ENCODE peak calls at places on chromosomes 4 and X, in seven cellular contexts. D, U, S, W, B, G and X are unnamed samples.

GRCh38 chr4:2510351-2511259 is 25.8 kb upstream of the FAM193A start:
- DNase-seq in U (no peak), B (no peak), S (no peak), G (no peak), W (no peak), D (no peak), X (no peak)

GRCh38 chrX:144586756-144587155 is 660.5 kb upstream of the SPANXN1 start:
- DNase-seq in U (no peak), B (no peak), G (peak; percentile 23), W (peak; percentile 44), D (no peak), S (no peak), X (peak; percentile 36)

GRCh38 chr4:18535948-18536347 is 514.4 kb upstream of the LCORL start:
- DNase-seq in D (no peak), W (no peak), B (no peak), G (no peak), U (no peak), S (no peak), X (no peak)

GRCh38 chrX:69085826-69086225 is 79.4 kb downstream of the PJA1 start:
- DNase-seq in G (no peak), U (no peak), S (no peak), D (no peak), B (no peak), W (no peak), X (no peak)

GRCh38 chr4:124907881-124908280 is 195.3 kb upstream of the ANKRD50 start:
- DNase-seq in S (no peak), B (no peak), D (no peak), U (peak; percentile 75), G (peak; percentile 84), W (peak; percentile 94), X (no peak)

GRCh38 chr4:56118845-56119244 is 170.1 kb downstream of the CEP135 start:
- DNase-seq in B (no peak), W (no peak), S (no peak), G (no peak), U (no peak), D (no peak), X (no peak)

GRCh38 chr4:186901850-186902249 is 178.2 kb upstream of the FAT1 start:
- DNase-seq in S (no peak), B (peak; percentile 33), D (no peak), U (no peak), W (no peak), G (no peak), X (no peak)

GRCh38 chr4:2500547-2500946 is 31.6 kb downstream of the RNF4 start:
- DNase-seq in U (peak; percentile 35), B (no peak), D (no peak), G (no peak), W (peak; percentile 30), S (no peak), X (no peak)

GRCh38 chr4:8247047-8247930 is 22.3 kb upstream of the HTRA3 start:
- DNase-seq in D (no peak), U (peak; percentile 21), W (peak; percentile 51), B (no peak), G (no peak), S (no peak), X (no peak)

GRCh38 chr4:76990288-76991080 is 40.9 kb downstream of the SEPTIN11 start:
- DNase-seq in G (peak; percentile 98), S (no peak), U (peak; percentile 91), W (peak; percentile 96), B (no peak), D (peak; percentile 59), X (no peak)

GRCh38 chr4:40843696-40844095 is 93.9 kb downstream of the NSUN7 start:
- DNase-seq in S (no peak), D (peak; percentile 62), W (no peak), B (no peak), G (no peak), U (no peak), X (no peak)

GRCh38 chrX:78658851-78659744 is at the start of gene RTL3:
- DNase-seq in G (peak; percentile 90), U (peak; percentile 83), D (no peak), B (peak; percentile 0), S (no peak), W (peak; percentile 86), X (no peak)

GRCh38 chr4:66298596-66298995 is 628.3 kb upstream of the EPHA5 start:
- DNase-seq in W (no peak), U (no peak), D (no peak), G (no peak), S (no peak), B (no peak), X (no peak)

GRCh38 chr4:123807866-123808265 is 411.3 kb downstream of the SPRY1 start:
- DNase-seq in D (no peak), G (no peak), B (no peak), S (no peak), W (no peak), U (no peak), X (no peak)

GRCh38 chr4:17817027-17817426 is 6.2 kb downstream of the NCAPG start:
- DNase-seq in B (peak; percentile 56), S (no peak), G (peak; percentile 87), W (peak; percentile 81), U (peak; percentile 84), D (peak; percentile 53), X (no peak)

GRCh38 chr4:17066972-17067371 is 168.5 kb upstream of the LDB2 start:
- DNase-seq in B (no peak), U (peak; percentile 97), D (peak; percentile 67), G (peak; percentile 88), S (no peak), W (peak; percentile 92), X (no peak)

GRCh38 chr4:62279689-62280088 is 1079.6 kb downstream of the ADGRL3 start:
- DNase-seq in U (no peak), W (no peak), S (no peak), G (no peak), B (no peak), D (no peak), X (no peak)

GRCh38 chrX:25017667-25018247 is 2.0 kb upstream of the ARX start:
- DNase-seq in S (no peak), U (no peak), G (no peak), D (peak; percentile 28), W (no peak), B (no peak), X (no peak)

GRCh38 chrX:25021132-25021498 is 5.3 kb upstream of the ARX start:
- DNase-seq in U (no peak), G (no peak), D (no peak), S (no peak), W (no peak), B (no peak), X (no peak)

GRCh38 chrX:25018682-25019081 is 2.9 kb upstream of the ARX start:
- DNase-seq in D (no peak), S (no peak), W (no peak), G (no peak), B (no peak), U (no peak), X (no peak)

GRCh38 chrX:25020391-25021131 is 4.8 kb upstream of the ARX start:
- DNase-seq in U (no peak), B (no peak), D (peak; percentile 52), W (no peak), S (no peak), G (no peak), X (no peak)

DNA sequence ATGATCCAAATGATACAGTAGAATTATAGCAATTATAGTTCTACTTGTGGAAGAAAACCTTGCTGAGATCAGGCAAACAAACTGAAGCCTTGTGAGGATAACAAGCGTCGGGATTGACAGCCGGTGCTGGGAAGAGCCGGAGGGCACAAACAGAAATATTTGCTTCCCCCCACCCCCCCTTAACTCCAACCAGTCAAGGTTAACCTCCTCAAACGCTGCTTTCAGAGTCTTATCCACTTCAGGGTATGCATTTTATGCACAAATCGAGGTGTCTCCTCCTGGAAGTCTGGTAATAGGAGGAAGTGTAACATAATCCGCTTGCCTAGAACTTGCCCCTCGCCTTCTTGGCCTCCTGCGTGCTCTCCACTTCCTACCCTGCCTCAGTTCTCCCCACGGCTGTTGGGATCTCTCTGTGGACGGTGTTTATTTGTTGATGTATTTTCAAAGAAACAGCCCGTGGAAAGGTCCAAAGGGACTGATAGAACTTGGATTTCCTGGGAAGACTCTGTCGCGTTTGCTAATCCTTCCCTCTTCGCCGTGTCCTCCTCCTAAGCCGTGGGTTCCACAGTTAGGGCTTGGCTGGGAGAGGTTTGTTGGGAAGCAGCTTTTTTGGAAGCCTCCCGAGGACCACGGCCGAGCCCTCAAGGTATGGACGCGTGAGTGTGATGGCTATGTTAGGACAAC is 4.1 kb upstream of the ARX start:
- DNase-seq in B (no peak), G (no peak), U (no peak), W (no peak), S (no peak), D (peak; percentile 21), X (no peak)
- H3K4me3 ChIP-seq in B (no peak overlapping the region), G (no peak overlapping the region), U (no peak overlapping the region), W (no peak overlapping the region), S (no peak overlapping the region), D (no peak overlapping the region), X (peak overlapping the region; percentile 55)

GRCh38 chr4:55075823-55076418 is 49.5 kb downstream of the KDR start:
- DNase-seq in U (no peak), W (no peak), S (no peak), B (no peak), G (no peak), D (peak; percentile 31), X (no peak)
- H3K4me3 ChIP-seq in U (no peak overlapping the region), W (no peak overlapping the region), S (no peak overlapping the region), B (no peak overlapping the region), G (no peak overlapping the region), D (no peak overlapping the region), X (no peak overlapping the region)

GRCh38 chr4:52990706-52991105 is 128.6 kb downstream of the RASL11B start:
- DNase-seq in U (no peak), B (no peak), G (no peak), D (no peak), W (no peak), S (no peak), X (no peak)
- H3K4me3 ChIP-seq in U (no peak overlapping the region), B (no peak overlapping the region), G (no peak overlapping the region), D (no peak overlapping the region), W (no peak overlapping the region), S (no peak overlapping the region), X (no peak overlapping the region)

GRCh38 chr4:48491514-48492176 is 1.6 kb downstream of the ZAR1 start:
- DNase-seq in B (no peak), G (no peak), D (peak; percentile 13), W (no peak), U (no peak), S (no peak), X (no peak)
- H3K4me3 ChIP-seq in B (no peak overlapping the region), G (no peak overlapping the region), D (no peak overlapping the region), W (no peak overlapping the region), U (no peak overlapping the region), S (no peak overlapping the region), X (no peak overlapping the region)

GRCh38 chr4:163967263-163967662 is 472.8 kb downstream of the TMA16 start:
- DNase-seq in U (no peak), B (no peak), G (no peak), D (no peak), W (no peak), S (no peak), X (no peak)
- H3K4me3 ChIP-seq in U (no peak overlapping the region), B (no peak overlapping the region), G (no peak overlapping the region), D (no peak overlapping the region), W (no peak overlapping the region), S (no peak overlapping the region), X (no peak overlapping the region)

DNA sequence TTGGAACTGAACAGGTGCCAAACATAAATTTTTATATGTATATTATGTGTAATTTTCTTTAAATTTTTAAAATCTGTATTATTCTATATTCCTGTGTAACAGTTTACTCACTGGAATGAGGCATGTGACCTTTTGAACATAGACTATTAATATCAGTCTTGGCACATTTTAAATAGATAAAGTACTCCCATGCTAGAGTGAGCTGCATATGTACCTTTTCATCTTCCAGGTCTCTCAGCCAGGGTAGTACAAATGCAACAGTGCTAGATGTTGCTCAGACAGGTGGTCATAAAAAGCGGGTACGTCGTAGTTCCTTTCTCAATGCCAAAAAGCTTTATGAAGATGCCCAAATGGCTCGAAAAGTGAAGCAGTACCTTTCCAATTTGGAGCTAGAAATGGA is 242.0 kb downstream of the RAPGEF2 start:
- DNase-seq in G (no peak), D (no peak), B (no peak), W (no peak), S (no peak), U (no peak), X (no peak)
- H3K4me3 ChIP-seq in G (no peak overlapping the region), D (no peak overlapping the region), B (no peak overlapping the region), W (no peak overlapping the region), S (no peak overlapping the region), U (no peak overlapping the region), X (no peak overlapping the region)